ENCODE peak calls at places on chromosome 17, in ten cellular contexts. P is ELR; C is GOT3; M is amniotic epithelial cell; U is NCI-H1092; F is stimulated activated CD8-positive, alpha-beta memory T cell treated with anti-CD3 and anti-CD28 coated beads, Interleukin-2, amount 100 ng/mL, for 48 hours; V is amygdala; L is CD8-positive, alpha-beta memory T cell; R is COR-L47; B is substantia nigra. E is an unnamed sample.

GRCh38 chr17:46943511-46944393 is 20.8 kb downstream of the GOSR2 start:
- DNase-seq in F (no peak), R (no peak), V (no peak), P (peak; percentile 83), M (peak; percentile 47), L (no peak), C (no peak), U (no peak), B (peak; percentile 13), E (no peak)

GRCh38 chr17:12402963-12403622 is 262.6 kb upstream of the MYOCD start:
- DNase-seq in B (no peak), C (no peak), L (no peak), R (no peak), M (peak; percentile 82), V (no peak), F (no peak), P (peak; percentile 85), U (no peak), E (no peak)

GRCh38 chr17:35243459-35244204 is 760 bp downstream of the SLFN5 start:
- DNase-seq in M (peak; percentile 54), L (peak; percentile 40), F (peak; percentile 36), R (no peak), U (no peak), P (peak; percentile 86), B (peak; percentile 20), V (no peak), C (no peak), E (peak; percentile 37)

GRCh38 chr17:2909164-2909852 is 113.1 kb downstream of the RAP1GAP2 start:
- DNase-seq in B (no peak), P (no peak), U (no peak), V (no peak), M (no peak), R (no peak), C (no peak), F (no peak), L (no peak), E (peak; percentile 30)

GRCh38 chr17:41489531-41489930 is at the start of gene KRT36:
- DNase-seq in B (no peak), P (no peak), V (no peak), U (no peak), C (no peak), F (no peak), R (no peak), L (no peak), M (no peak), E (no peak)

GRCh38 chr17:59278401-59278800 is 53.1 kb upstream of the YPEL2 start:
- DNase-seq in V (no peak), C (no peak), L (no peak), U (no peak), B (no peak), R (no peak), P (no peak), M (no peak), F (no peak), E (no peak)

GRCh38 chr17:35082073-35082657 is 18.7 kb upstream of the RFFL start:
- DNase-seq in R (peak; percentile 66), U (peak; percentile 44), M (peak; percentile 78), P (peak; percentile 90), F (no peak), C (no peak), V (no peak), L (no peak), B (no peak), E (no peak)

GRCh38 chr17:63516910-63517824 is 6.0 kb upstream of the KCNH6 start:
- DNase-seq in V (no peak), C (no peak), L (no peak), U (no peak), M (peak; percentile 16), P (peak; percentile 88), B (no peak), R (no peak), F (peak; percentile 40), E (no peak)

GRCh38 chr17:11997147-11997971 is at the start of gene ZNF18:
- DNase-seq in F (peak; percentile 95), R (peak; percentile 80), M (peak; percentile 90), V (peak; percentile 88), C (peak; percentile 85), U (peak; percentile 83), P (peak; percentile 95), L (peak; percentile 96), B (peak; percentile 89), E (peak; percentile 97)

GRCh38 chr17:32490101-32490482 is 3.3 kb downstream of the CDK5R1 start:
- DNase-seq in U (peak; percentile 55), M (no peak), C (no peak), V (no peak), F (no peak), R (peak; percentile 90), L (no peak), P (no peak), B (no peak), E (no peak)

GRCh38 chr17:17246879-17247278 is 9.9 kb upstream of the FLCN start:
- DNase-seq in F (no peak), U (no peak), V (no peak), R (no peak), M (no peak), P (no peak), C (no peak), L (no peak), B (no peak), E (no peak)

GRCh38 chr17:19461681-19462080 is 50.6 kb downstream of the RNF112 start:
- DNase-seq in C (no peak), V (no peak), L (no peak), R (no peak), B (no peak), U (no peak), M (no peak), P (no peak), F (no peak), E (no peak)

GRCh38 chr17:3986939-3987335 is 22.7 kb upstream of the ATP2A3 start:
- DNase-seq in V (no peak), L (no peak), P (no peak), R (no peak), C (no peak), M (no peak), B (no peak), F (no peak), U (no peak), E (no peak)

GRCh38 chr17:73952498-73953205 is 250.8 kb upstream of the RPL38 start:
- DNase-seq in C (no peak), V (no peak), L (no peak), R (no peak), M (no peak), P (no peak), B (peak; percentile 33), F (peak; percentile 23), U (peak; percentile 22), E (peak; percentile 84)

GRCh38 chr17:34826332-34826731 is 134.9 kb downstream of the CCT6B start:
- DNase-seq in P (peak; percentile 72), V (no peak), M (no peak), F (no peak), U (no peak), R (no peak), L (no peak), C (no peak), B (no peak), E (no peak)

GRCh38 chr17:61425682-61426481 is 26.2 kb downstream of the TBX2 start:
- DNase-seq in U (no peak), L (no peak), C (no peak), F (no peak), V (no peak), R (no peak), M (peak; percentile 9), P (peak; percentile 48), B (no peak), E (no peak)